ENCODE peak calls at places on chromosomes 11 and 22, in ten cellular contexts. One of them, this sample, is unnamed.

GRCh38 chr22:32444068-32444467 is 20.2 kb downstream of the BPIFC start:
- DNase-seq in NCI-H1092: peak
- DNase-seq in HFFc6: no peak
- DNase-seq in activated CD8-positive, alpha-beta memory T cell treated with anti-CD3 and anti-CD28 coated beads, Interleukin-2, amount 50 U/mL, for 48 hours: no peak
- DNase-seq in ureter: no peak
- DNase-seq in activated effector memory CD4-positive, alpha-beta T cell treated with anti-CD3 and anti-CD28 coated beads, Interleukin-2, amount 50 U/mL, for 16 hours: no peak
- DNase-seq in left ventricle myocardium superior: no peak
- DNase-seq in DMS 273 treated with DMSO at 0.1 percent for 48 hours: no peak
- DNase-seq in foreskin fibroblast: no peak
- DNase-seq in heart left ventricle: no peak
- DNase-seq in this sample: no peak

GRCh38 chr11:23313001-23313400 is 452.7 kb upstream of the CCDC179 start:
- DNase-seq in left ventricle myocardium superior: no peak
- DNase-seq in HFFc6: no peak
- DNase-seq in foreskin fibroblast: no peak
- DNase-seq in NCI-H1092: no peak
- DNase-seq in ureter: no peak
- DNase-seq in DMS 273 treated with DMSO at 0.1 percent for 48 hours: no peak
- DNase-seq in activated effector memory CD4-positive, alpha-beta T cell treated with anti-CD3 and anti-CD28 coated beads, Interleukin-2, amount 50 U/mL, for 16 hours: no peak
- DNase-seq in activated CD8-positive, alpha-beta memory T cell treated with anti-CD3 and anti-CD28 coated beads, Interleukin-2, amount 50 U/mL, for 48 hours: no peak
- DNase-seq in heart left ventricle: no peak
- DNase-seq in this sample: no peak

GRCh38 chr22:34972498-34972897 is 93.5 kb upstream of the ISX start:
- DNase-seq in NCI-H1092: no peak
- DNase-seq in activated CD8-positive, alpha-beta memory T cell treated with anti-CD3 and anti-CD28 coated beads, Interleukin-2, amount 50 U/mL, for 48 hours: no peak
- DNase-seq in ureter: no peak
- DNase-seq in heart left ventricle: no peak
- DNase-seq in HFFc6: no peak
- DNase-seq in activated effector memory CD4-positive, alpha-beta T cell treated with anti-CD3 and anti-CD28 coated beads, Interleukin-2, amount 50 U/mL, for 16 hours: no peak
- DNase-seq in DMS 273 treated with DMSO at 0.1 percent for 48 hours: no peak
- DNase-seq in left ventricle myocardium superior: no peak
- DNase-seq in foreskin fibroblast: no peak
- DNase-seq in this sample: no peak

GRCh38 chr11:104061851-104062521 is 25.5 kb downstream of the DDI1 start:
- DNase-seq in NCI-H1092: no peak
- DNase-seq in DMS 273 treated with DMSO at 0.1 percent for 48 hours: no peak
- DNase-seq in HFFc6: no peak
- DNase-seq in ureter: no peak
- DNase-seq in activated effector memory CD4-positive, alpha-beta T cell treated with anti-CD3 and anti-CD28 coated beads, Interleukin-2, amount 50 U/mL, for 16 hours: no peak
- DNase-seq in heart left ventricle: no peak
- DNase-seq in activated CD8-positive, alpha-beta memory T cell treated with anti-CD3 and anti-CD28 coated beads, Interleukin-2, amount 50 U/mL, for 48 hours: no peak
- DNase-seq in foreskin fibroblast: peak
- DNase-seq in left ventricle myocardium superior: no peak
- DNase-seq in this sample: no peak

GRCh38 chr11:45596571-45596970 is 68.9 kb downstream of the CHST1 start:
- DNase-seq in left ventricle myocardium superior: no peak
- DNase-seq in NCI-H1092: no peak
- DNase-seq in activated effector memory CD4-positive, alpha-beta T cell treated with anti-CD3 and anti-CD28 coated beads, Interleukin-2, amount 50 U/mL, for 16 hours: peak
- DNase-seq in activated CD8-positive, alpha-beta memory T cell treated with anti-CD3 and anti-CD28 coated beads, Interleukin-2, amount 50 U/mL, for 48 hours: no peak
- DNase-seq in foreskin fibroblast: no peak
- DNase-seq in DMS 273 treated with DMSO at 0.1 percent for 48 hours: no peak
- DNase-seq in heart left ventricle: no peak
- DNase-seq in HFFc6: no peak
- DNase-seq in ureter: no peak
- DNase-seq in this sample: no peak

GRCh38 chr11:86698634-86699033 is 26.2 kb upstream of the ME3 start:
- DNase-seq in activated CD8-positive, alpha-beta memory T cell treated with anti-CD3 and anti-CD28 coated beads, Interleukin-2, amount 50 U/mL, for 48 hours: no peak
- DNase-seq in foreskin fibroblast: no peak
- DNase-seq in heart left ventricle: no peak
- DNase-seq in left ventricle myocardium superior: no peak
- DNase-seq in activated effector memory CD4-positive, alpha-beta T cell treated with anti-CD3 and anti-CD28 coated beads, Interleukin-2, amount 50 U/mL, for 16 hours: no peak
- DNase-seq in HFFc6: no peak
- DNase-seq in NCI-H1092: no peak
- DNase-seq in DMS 273 treated with DMSO at 0.1 percent for 48 hours: no peak
- DNase-seq in ureter: no peak
- DNase-seq in this sample: no peak

GRCh38 chr11:12382451-12382850 is 5.1 kb downstream of the PARVA start:
- DNase-seq in heart left ventricle: no peak
- DNase-seq in NCI-H1092: no peak
- DNase-seq in foreskin fibroblast: no peak
- DNase-seq in DMS 273 treated with DMSO at 0.1 percent for 48 hours: no peak
- DNase-seq in ureter: no peak
- DNase-seq in activated CD8-positive, alpha-beta memory T cell treated with anti-CD3 and anti-CD28 coated beads, Interleukin-2, amount 50 U/mL, for 48 hours: no peak
- DNase-seq in left ventricle myocardium superior: no peak
- DNase-seq in activated effector memory CD4-positive, alpha-beta T cell treated with anti-CD3 and anti-CD28 coated beads, Interleukin-2, amount 50 U/mL, for 16 hours: no peak
- DNase-seq in HFFc6: peak
- DNase-seq in this sample: no peak

GRCh38 chr22:26756675-26757293 is 99.4 kb downstream of the MIAT start:
- DNase-seq in foreskin fibroblast: no peak
- DNase-seq in DMS 273 treated with DMSO at 0.1 percent for 48 hours: peak
- DNase-seq in ureter: no peak
- DNase-seq in activated CD8-positive, alpha-beta memory T cell treated with anti-CD3 and anti-CD28 coated beads, Interleukin-2, amount 50 U/mL, for 48 hours: peak
- DNase-seq in activated effector memory CD4-positive, alpha-beta T cell treated with anti-CD3 and anti-CD28 coated beads, Interleukin-2, amount 50 U/mL, for 16 hours: peak
- DNase-seq in HFFc6: peak
- DNase-seq in NCI-H1092: peak
- DNase-seq in heart left ventricle: peak
- DNase-seq in left ventricle myocardium superior: peak
- DNase-seq in this sample: no peak

GRCh38 chr22:38069372-38070249 is 12.4 kb downstream of the PICK1 start:
- DNase-seq in HFFc6: peak
- DNase-seq in NCI-H1092: no peak
- DNase-seq in ureter: peak
- DNase-seq in left ventricle myocardium superior: peak
- DNase-seq in DMS 273 treated with DMSO at 0.1 percent for 48 hours: peak
- DNase-seq in activated effector memory CD4-positive, alpha-beta T cell treated with anti-CD3 and anti-CD28 coated beads, Interleukin-2, amount 50 U/mL, for 16 hours: no peak
- DNase-seq in heart left ventricle: peak
- DNase-seq in foreskin fibroblast: peak
- DNase-seq in activated CD8-positive, alpha-beta memory T cell treated with anti-CD3 and anti-CD28 coated beads, Interleukin-2, amount 50 U/mL, for 48 hours: no peak
- DNase-seq in this sample: no peak

GRCh38 chr11:78220218-78221157 is 31.8 kb downstream of the USP35 start:
- DNase-seq in left ventricle myocardium superior: no peak
- DNase-seq in activated effector memory CD4-positive, alpha-beta T cell treated with anti-CD3 and anti-CD28 coated beads, Interleukin-2, amount 50 U/mL, for 16 hours: no peak
- DNase-seq in NCI-H1092: no peak
- DNase-seq in ureter: peak
- DNase-seq in DMS 273 treated with DMSO at 0.1 percent for 48 hours: no peak
- DNase-seq in foreskin fibroblast: no peak
- DNase-seq in activated CD8-positive, alpha-beta memory T cell treated with anti-CD3 and anti-CD28 coated beads, Interleukin-2, amount 50 U/mL, for 48 hours: peak
- DNase-seq in heart left ventricle: no peak
- DNase-seq in HFFc6: no peak
- DNase-seq in this sample: no peak

GRCh38 chr22:23391022-23391421 is 189.1 kb downstream of the IGLL1 start:
- DNase-seq in HFFc6: no peak
- DNase-seq in left ventricle myocardium superior: peak
- DNase-seq in foreskin fibroblast: no peak
- DNase-seq in ureter: no peak
- DNase-seq in DMS 273 treated with DMSO at 0.1 percent for 48 hours: no peak
- DNase-seq in activated CD8-positive, alpha-beta memory T cell treated with anti-CD3 and anti-CD28 coated beads, Interleukin-2, amount 50 U/mL, for 48 hours: no peak
- DNase-seq in activated effector memory CD4-positive, alpha-beta T cell treated with anti-CD3 and anti-CD28 coated beads, Interleukin-2, amount 50 U/mL, for 16 hours: no peak
- DNase-seq in heart left ventricle: no peak
- DNase-seq in NCI-H1092: no peak
- DNase-seq in this sample: no peak

GRCh38 chr11:111604392-111605009 is 2.3 kb downstream of the SIK2 start:
- DNase-seq in activated effector memory CD4-positive, alpha-beta T cell treated with anti-CD3 and anti-CD28 coated beads, Interleukin-2, amount 50 U/mL, for 16 hours: no peak
- DNase-seq in HFFc6: peak
- DNase-seq in left ventricle myocardium superior: no peak
- DNase-seq in foreskin fibroblast: no peak
- DNase-seq in DMS 273 treated with DMSO at 0.1 percent for 48 hours: peak
- DNase-seq in NCI-H1092: peak
- DNase-seq in activated CD8-positive, alpha-beta memory T cell treated with anti-CD3 and anti-CD28 coated beads, Interleukin-2, amount 50 U/mL, for 48 hours: no peak
- DNase-seq in ureter: no peak
- DNase-seq in heart left ventricle: no peak
- DNase-seq in this sample: no peak

GRCh38 chr11:113908107-113908506 is 3.5 kb downstream of the HTR3B start:
- DNase-seq in left ventricle myocardium superior: no peak
- DNase-seq in DMS 273 treated with DMSO at 0.1 percent for 48 hours: no peak
- DNase-seq in heart left ventricle: no peak
- DNase-seq in NCI-H1092: no peak
- DNase-seq in HFFc6: no peak
- DNase-seq in ureter: no peak
- DNase-seq in foreskin fibroblast: no peak
- DNase-seq in activated CD8-positive, alpha-beta memory T cell treated with anti-CD3 and anti-CD28 coated beads, Interleukin-2, amount 50 U/mL, for 48 hours: no peak
- DNase-seq in activated effector memory CD4-positive, alpha-beta T cell treated with anti-CD3 and anti-CD28 coated beads, Interleukin-2, amount 50 U/mL, for 16 hours: no peak
- DNase-seq in this sample: no peak

GRCh38 chr11:114076974-114077373 is 17.5 kb downstream of the ZBTB16 start:
- DNase-seq in left ventricle myocardium superior: no peak
- DNase-seq in foreskin fibroblast: no peak
- DNase-seq in heart left ventricle: no peak
- DNase-seq in activated CD8-positive, alpha-beta memory T cell treated with anti-CD3 and anti-CD28 coated beads, Interleukin-2, amount 50 U/mL, for 48 hours: no peak
- DNase-seq in HFFc6: no peak
- DNase-seq in NCI-H1092: peak
- DNase-seq in DMS 273 treated with DMSO at 0.1 percent for 48 hours: no peak
- DNase-seq in activated effector memory CD4-positive, alpha-beta T cell treated with anti-CD3 and anti-CD28 coated beads, Interleukin-2, amount 50 U/mL, for 16 hours: no peak
- DNase-seq in ureter: no peak
- DNase-seq in this sample: no peak

GRCh38 chr22:27638329-27639179 is 163.0 kb downstream of the MN1 start:
- DNase-seq in foreskin fibroblast: no peak
- DNase-seq in activated effector memory CD4-positive, alpha-beta T cell treated with anti-CD3 and anti-CD28 coated beads, Interleukin-2, amount 50 U/mL, for 16 hours: no peak
- DNase-seq in DMS 273 treated with DMSO at 0.1 percent for 48 hours: no peak
- DNase-seq in left ventricle myocardium superior: no peak
- DNase-seq in heart left ventricle: no peak
- DNase-seq in NCI-H1092: no peak
- DNase-seq in ureter: no peak
- DNase-seq in HFFc6: no peak
- DNase-seq in activated CD8-positive, alpha-beta memory T cell treated with anti-CD3 and anti-CD28 coated beads, Interleukin-2, amount 50 U/mL, for 48 hours: no peak
- DNase-seq in this sample: no peak

GRCh38 chr11:6453152-6453551 is 12.4 kb upstream of the HPX start:
- DNase-seq in HFFc6: no peak
- DNase-seq in left ventricle myocardium superior: no peak
- DNase-seq in DMS 273 treated with DMSO at 0.1 percent for 48 hours: no peak
- DNase-seq in heart left ventricle: no peak
- DNase-seq in foreskin fibroblast: no peak
- DNase-seq in activated effector memory CD4-positive, alpha-beta T cell treated with anti-CD3 and anti-CD28 coated beads, Interleukin-2, amount 50 U/mL, for 16 hours: no peak
- DNase-seq in ureter: no peak
- DNase-seq in activated CD8-positive, alpha-beta memory T cell treated with anti-CD3 and anti-CD28 coated beads, Interleukin-2, amount 50 U/mL, for 48 hours: no peak
- DNase-seq in NCI-H1092: no peak
- DNase-seq in this sample: no peak

GRCh38 chr11:68551223-68551622 is 90.7 kb downstream of the PPP6R3 start:
- DNase-seq in activated effector memory CD4-positive, alpha-beta T cell treated with anti-CD3 and anti-CD28 coated beads, Interleukin-2, amount 50 U/mL, for 16 hours: no peak
- DNase-seq in heart left ventricle: no peak
- DNase-seq in activated CD8-positive, alpha-beta memory T cell treated with anti-CD3 and anti-CD28 coated beads, Interleukin-2, amount 50 U/mL, for 48 hours: no peak
- DNase-seq in NCI-H1092: no peak
- DNase-seq in DMS 273 treated with DMSO at 0.1 percent for 48 hours: no peak
- DNase-seq in foreskin fibroblast: no peak
- DNase-seq in ureter: no peak
- DNase-seq in HFFc6: no peak
- DNase-seq in left ventricle myocardium superior: no peak
- DNase-seq in this sample: no peak

GRCh38 chr11:90856790-90857189 is 633.9 kb upstream of the CHORDC1 start:
- DNase-seq in HFFc6: no peak
- DNase-seq in NCI-H1092: no peak
- DNase-seq in left ventricle myocardium superior: no peak
- DNase-seq in DMS 273 treated with DMSO at 0.1 percent for 48 hours: no peak
- DNase-seq in heart left ventricle: no peak
- DNase-seq in ureter: no peak
- DNase-seq in activated effector memory CD4-positive, alpha-beta T cell treated with anti-CD3 and anti-CD28 coated beads, Interleukin-2, amount 50 U/mL, for 16 hours: no peak
- DNase-seq in foreskin fibroblast: no peak
- DNase-seq in activated CD8-positive, alpha-beta memory T cell treated with anti-CD3 and anti-CD28 coated beads, Interleukin-2, amount 50 U/mL, for 48 hours: no peak
- DNase-seq in this sample: no peak